ENCODE peak calls at places on chromosomes 3 and 15, in nine cellular contexts. B is A673, Z is BE2C, K is cardiac muscle cell, M is neural progenitor cell, F is WERI-Rb-1, Q is HL-60, P is H9, G is omental fat pad. L is an unnamed sample.

GRCh38 chr3:162034368-162034767 is 537.8 kb downstream of the OTOL1 start:
- DNase-seq in B (no peak), Q (no peak), G (no peak), P (no peak), F (no peak), K (no peak), Z (no peak), M (no peak), L (no peak)

GRCh38 chr3:160448845-160449659 is 534 bp downstream of the TRIM59 start:
- DNase-seq in B (peak; percentile 26), G (no peak), Q (peak; percentile 19), K (peak; percentile 17), P (no peak), M (peak; percentile 12), Z (no peak), F (no peak), L (no peak)

GRCh38 chr3:181056276-181056675 is 66.7 kb upstream of the DNAJC19 start:
- DNase-seq in G (no peak), F (no peak), M (no peak), B (peak; percentile 55), K (no peak), Q (no peak), P (no peak), Z (no peak), L (no peak)

GRCh38 chr3:52481819-52482521 is 13.2 kb upstream of the STAB1 start:
- DNase-seq in M (peak; percentile 80), B (peak; percentile 4), G (no peak), K (peak; percentile 32), F (peak; percentile 70), Z (peak; percentile 30), P (peak; percentile 88), Q (no peak), L (no peak)

GRCh38 chr3:72630614-72631344 is 217.5 kb downstream of the SHQ1 start:
- DNase-seq in F (no peak), M (no peak), G (no peak), P (no peak), K (no peak), Q (no peak), B (peak; percentile 37), Z (no peak), L (no peak)

GRCh38 chr3:39103791-39104552 is 3.5 kb downstream of the GORASP1 start:
- DNase-seq in G (no peak), B (no peak), M (no peak), F (no peak), Q (no peak), Z (no peak), P (no peak), K (no peak), L (no peak)

GRCh38 chr3:19757773-19758172 is 176.2 kb downstream of the EFHB start:
- DNase-seq in M (no peak), F (no peak), P (no peak), Z (no peak), G (no peak), Q (no peak), K (no peak), B (no peak), L (no peak)

GRCh38 chr15:72487070-72487797 is 13.1 kb downstream of the ARIH1 start:
- DNase-seq in P (no peak), B (no peak), Z (no peak), G (no peak), F (no peak), M (no peak), K (no peak), Q (no peak), L (no peak)

GRCh38 chr15:74776851-74777768 is 4.8 kb upstream of the CSK start:
- DNase-seq in P (peak; percentile 75), G (no peak), M (peak; percentile 76), K (peak; percentile 86), Q (peak; percentile 92), Z (peak; percentile 42), F (no peak), B (peak; percentile 87), L (peak; percentile 80)

GRCh38 chr3:28726840-28727239 is 378.2 kb upstream of the AZI2 start:
- DNase-seq in Q (peak; percentile 19), B (peak; percentile 58), M (peak; percentile 76), G (no peak), P (peak; percentile 69), Z (peak; percentile 54), K (peak; percentile 68), F (peak; percentile 74), L (no peak)

GRCh38 chr3:13506680-13507079 is 26.6 kb downstream of the HDAC11 start:
- DNase-seq in K (no peak), Z (no peak), P (no peak), M (no peak), G (no peak), Q (no peak), F (no peak), B (no peak), L (no peak)

GRCh38 chr3:23685484-23686258 is 120.1 kb upstream of the UBE2E1 start:
- DNase-seq in M (no peak), Q (no peak), B (peak; percentile 91), Z (peak; percentile 79), K (no peak), G (peak; percentile 90), P (no peak), F (no peak), L (peak; percentile 56)

GRCh38 chr3:183085634-183086390 is 13.5 kb downstream of the MCCC1 start:
- DNase-seq in M (peak; percentile 78), F (peak; percentile 31), K (peak; percentile 41), Q (peak; percentile 36), B (peak; percentile 58), P (peak; percentile 75), Z (peak; percentile 53), G (no peak), L (no peak)

GRCh38 chr15:101207867-101208288 is 44.0 kb downstream of the CHSY1 start:
- DNase-seq in G (no peak), P (no peak), F (no peak), Z (no peak), K (no peak), B (no peak), M (no peak), Q (peak; percentile 91), L (peak; percentile 87)

GRCh38 chr3:161273589-161274218 is 52.6 kb downstream of the NMD3 start:
- DNase-seq in Z (peak; percentile 34), Q (no peak), B (peak; percentile 47), F (no peak), K (peak; percentile 65), M (peak; percentile 61), G (no peak), P (no peak), L (no peak)

DNA sequence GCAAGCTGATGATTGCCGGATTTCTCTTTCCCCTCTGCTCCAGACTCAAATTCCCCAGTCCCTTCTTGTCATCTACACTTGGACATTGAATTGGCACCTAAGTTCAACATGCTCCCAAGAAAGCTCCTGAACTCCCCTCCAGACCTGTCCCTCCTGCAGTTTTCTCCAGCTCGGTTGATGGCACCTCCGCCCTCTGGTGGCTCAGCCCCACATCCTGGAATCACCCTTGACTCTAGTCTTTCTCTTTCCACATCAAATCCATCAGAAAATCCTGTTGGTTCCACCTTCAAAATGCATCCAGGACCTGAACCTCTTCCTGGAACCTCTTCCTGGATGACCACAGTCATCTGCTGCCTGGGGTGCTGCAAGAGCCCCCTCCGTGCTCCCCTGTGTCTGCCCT is 60.1 kb downstream of the RASGRF1 start:
- DNase-seq in P (no peak), M (no peak), F (no peak), Z (no peak), B (no peak), K (no peak), G (no peak), Q (no peak), L (no peak)
- TF ChIP-seq CTCF in P (peak; percentile 50), M (peak; percentile 8), F (peak; percentile 13), Z (no peak), B (peak; percentile 10), K (peak; percentile 2), G (no peak), Q (no peak), L (no peak)

GRCh38 chr15:98686983-98687382 is 38.6 kb downstream of the IGF1R start:
- DNase-seq in P (no peak), F (no peak), Z (no peak), K (no peak), B (no peak), G (no peak), Q (no peak), M (no peak), L (no peak)
- TF ChIP-seq CTCF in P (no peak), F (no peak), Z (no peak), K (no peak), B (no peak), G (no peak), Q (no peak), M (no peak), L (no peak)

GRCh38 chr15:65101418-65101890 is 13.5 kb downstream of the UBAP1L start:
- DNase-seq in F (peak; percentile 80), K (peak; percentile 89), Q (peak; percentile 66), P (peak; percentile 87), G (peak; percentile 69), Z (peak; percentile 87), M (peak; percentile 90), B (peak; percentile 80), L (no peak)

GRCh38 chr15:65099336-65099735 is 15.7 kb downstream of the UBAP1L start:
- DNase-seq in K (no peak), Z (no peak), M (no peak), F (no peak), B (no peak), Q (no peak), G (no peak), P (no peak), L (no peak)

GRCh38 chr15:65102912-65103311 is 12.1 kb downstream of the UBAP1L start:
- DNase-seq in G (no peak), P (no peak), Z (no peak), K (no peak), F (no peak), M (no peak), Q (no peak), B (no peak), L (no peak)

GRCh38 chr15:65100427-65100826 is 14.6 kb downstream of the UBAP1L start:
- DNase-seq in B (no peak), K (no peak), Q (no peak), M (no peak), Z (no peak), G (no peak), P (no peak), F (no peak), L (no peak)

GRCh38 chr15:65101891-65102708 is 12.9 kb downstream of the UBAP1L start:
- DNase-seq in G (no peak), Q (no peak), P (peak; percentile 72), M (peak; percentile 61), K (no peak), B (no peak), F (no peak), Z (no peak), L (no peak)
- TF ChIP-seq CTCF in G (no peak), Q (no peak), P (no peak), M (peak; percentile 2), K (no peak), B (peak; percentile 9), F (no peak), Z (no peak), L (peak; percentile 40)

GRCh38 chr3:154301556-154301955 is 22.7 kb downstream of the DHX36 start:
- DNase-seq in P (no peak), F (no peak), G (no peak), Z (peak; percentile 31), M (no peak), K (no peak), B (no peak), Q (no peak), L (no peak)
- TF ChIP-seq CTCF in P (no peak), F (no peak), G (no peak), Z (peak; percentile 43), M (peak; percentile 4), K (no peak), B (peak; percentile 10), Q (no peak), L (no peak)

L was measured in CD14-positive monocyte.